ENCODE peak calls at places on chromosomes 11 and 22, in six cellular contexts. G is HCT116, O is transverse colon, C is choroid plexus epithelial cell, X is BJ, N is prostate gland. T is an unnamed sample.
A peak's percentile ranks its signal among the peaks of the same experiment; 100 is the strongest.

GRCh38 chr11:16605440-16605970 is 132.9 kb upstream of the C11orf58 start:
- DNase-seq in O (peak; percentile 22), G (no peak), C (no peak), N (no peak), X (no peak), T (peak; percentile 16)

GRCh38 chr11:117419136-117419914 is 91.7 kb downstream of the CEP164 start:
- DNase-seq in G (no peak), X (no peak), O (no peak), N (no peak), C (no peak), T (no peak)

GRCh38 chr11:122633219-122633829 is 22.2 kb upstream of the UBASH3B start:
- DNase-seq in X (no peak), C (peak; percentile 88), G (no peak), N (no peak), O (no peak), T (peak; percentile 78)

GRCh38 chr11:116454020-116454645 is 318.7 kb downstream of the BUD13 start:
- DNase-seq in X (no peak), N (peak; percentile 40), G (no peak), C (peak; percentile 28), O (peak; percentile 60), T (peak; percentile 53)

GRCh38 chr11:128471138-128471661 is 116.2 kb downstream of the ETS1 start:
- DNase-seq in O (peak; percentile 52), C (no peak), N (no peak), G (no peak), X (no peak), T (no peak)

GRCh38 chr11:14234446-14234845 is 124.5 kb downstream of the RRAS2 start:
- DNase-seq in X (no peak), O (no peak), G (no peak), C (no peak), N (no peak), T (no peak)

GRCh38 chr22:46934172-46934745 is 171.8 kb downstream of the TBC1D22A start:
- DNase-seq in G (no peak), N (no peak), C (no peak), X (no peak), O (no peak), T (no peak)

GRCh38 chr11:71241721-71242259 is 10.6 kb downstream of the SHANK2 start:
- DNase-seq in X (no peak), C (no peak), G (no peak), O (no peak), N (no peak), T (no peak)

GRCh38 chr11:35518766-35519165 is 6.7 kb downstream of the PAMR1 start:
- DNase-seq in O (no peak), G (no peak), N (no peak), X (no peak), C (no peak), T (no peak)

GRCh38 chr11:27699926-27700350 is 317 bp downstream of the BDNF start:
- DNase-seq in G (no peak), C (no peak), O (no peak), N (no peak), X (no peak), T (no peak)

GRCh38 chr11:27700351-27701261 is at the start of gene BDNF:
- DNase-seq in X (no peak), N (no peak), G (no peak), C (peak; percentile 58), O (peak; percentile 9), T (peak; percentile 46)

GRCh38 chr11:27697679-27698275 is 2.5 kb downstream of the BDNF start:
- DNase-seq in X (no peak), C (peak; percentile 75), O (no peak), N (no peak), G (no peak), T (peak; percentile 49)

GRCh38 chr11:27699242-27699925 is 871 bp downstream of the BDNF start:
- DNase-seq in X (no peak), O (no peak), N (no peak), C (peak; percentile 56), G (no peak), T (peak; percentile 58)

DNA sequence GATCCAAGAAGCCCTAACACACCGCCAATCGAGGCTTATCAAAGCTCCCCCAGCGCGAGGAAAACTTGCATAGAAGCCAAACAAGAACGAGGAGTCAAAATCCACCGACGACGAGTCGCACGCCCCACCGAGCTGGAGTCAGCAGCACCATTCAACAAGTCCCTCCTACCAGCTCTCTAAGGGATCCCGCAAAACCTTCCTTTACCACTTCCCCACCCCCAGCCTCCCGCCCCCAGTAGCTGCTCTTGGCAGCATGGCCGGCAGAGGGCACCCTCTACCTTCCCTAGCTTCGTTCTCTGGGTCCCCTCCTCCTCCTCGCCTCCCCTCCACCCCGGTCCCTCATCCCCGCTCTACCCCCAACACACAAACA is 1.4 kb downstream of the BDNF start:
- DNase-seq in C (peak; percentile 96), O (peak; percentile 66), X (peak; percentile 49), N (peak; percentile 60), G (peak; percentile 82), T (peak; percentile 93)
- H3K4me3 ChIP-seq in C (peak overlapping the region; percentile 74), O (no peak overlapping the region), X (peak overlapping the region; percentile 96), N (peak overlapping the region; percentile 41), G (peak overlapping the region; percentile 69), T (peak overlapping the region; percentile 81)

DNA sequence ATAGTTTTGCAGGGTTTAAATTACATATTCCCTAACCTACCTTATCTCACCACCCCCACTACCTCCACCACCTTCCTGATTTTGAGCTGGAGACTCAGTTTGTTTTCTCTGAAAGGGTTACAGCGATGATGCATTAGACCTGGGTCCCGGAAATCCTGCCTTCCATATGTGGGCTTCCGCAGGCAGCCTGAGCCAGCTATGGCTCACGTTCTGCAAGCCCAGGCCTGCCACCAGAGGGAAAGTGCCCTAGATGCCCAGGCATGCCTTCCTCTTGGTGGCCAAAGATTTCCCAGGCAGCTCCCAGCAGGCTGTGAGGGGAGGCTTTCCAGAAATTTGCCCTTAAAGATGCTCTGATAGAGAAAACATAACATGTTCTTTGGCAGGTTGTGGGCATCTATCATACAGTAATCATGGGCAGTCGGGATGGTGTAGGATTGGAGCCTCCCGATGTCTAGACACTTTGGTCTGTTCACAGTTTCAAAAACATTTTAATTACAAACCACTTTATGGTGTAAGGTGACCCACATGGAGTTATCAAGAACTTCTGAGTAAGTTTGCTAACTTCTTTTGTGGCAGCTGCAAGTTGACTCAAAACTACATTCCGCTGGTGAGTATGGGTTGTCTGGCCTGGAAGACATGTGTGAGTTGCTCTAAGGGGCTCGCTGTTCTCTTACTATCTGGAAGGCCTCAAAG is 79.3 kb downstream of the MICAL2 start:
- DNase-seq in X (no peak), O (no peak), G (no peak), C (no peak), N (peak; percentile 85), T (no peak)
- TF ChIP-seq CTCF in X (no peak), O (no peak), G (no peak), C (no peak), N (no peak), T (no peak)

GRCh38 chr22:39095971-39096370 is 1.1 kb upstream of the APOBEC3H start:
- DNase-seq in C (no peak), X (no peak), N (no peak), O (no peak), G (no peak), T (no peak)

GRCh38 chr22:39098026-39098425 is 982 bp downstream of the APOBEC3H start:
- DNase-seq in N (no peak), O (no peak), C (no peak), G (no peak), X (no peak), T (no peak)

GRCh38 chr22:39097098-39098020 is at the start of gene APOBEC3H:
- DNase-seq in G (peak; percentile 16), X (no peak), N (peak; percentile 21), O (peak; percentile 41), C (peak; percentile 10), T (no peak)

GRCh38 chr22:39101226-39101625 is 4.2 kb downstream of the APOBEC3H start:
- DNase-seq in G (no peak), C (no peak), O (no peak), X (no peak), N (no peak), T (no peak)

DNA sequence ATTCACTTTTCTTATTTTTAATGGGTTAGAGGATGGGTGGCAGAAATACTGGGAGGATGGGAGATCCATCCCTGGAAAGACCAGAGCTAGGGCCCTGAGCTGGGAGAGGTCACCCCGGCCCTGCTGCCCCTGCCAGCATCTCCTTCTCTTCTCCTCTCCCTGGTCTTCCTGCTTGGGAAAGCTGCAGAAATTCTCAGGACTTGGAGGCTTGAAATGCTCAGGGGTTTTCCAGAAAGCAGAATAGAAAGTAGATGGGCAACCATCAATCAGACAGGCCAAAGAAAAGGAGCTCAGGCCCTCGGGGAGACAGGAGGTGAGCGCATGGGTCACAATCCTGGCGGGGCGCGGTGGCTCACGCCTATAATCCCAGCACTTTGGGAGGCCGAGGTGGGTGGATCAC is 1.5 kb downstream of the APOBEC3H start:
- DNase-seq in N (no peak), C (no peak), G (no peak), O (no peak), X (no peak), T (no peak)
- H3K4me3 ChIP-seq in N (no peak overlapping the region), C (no peak overlapping the region), G (no peak overlapping the region), O (no peak overlapping the region), X (no peak overlapping the region), T (no peak overlapping the region)

GRCh38 chr11:24511518-24511917 is 14.7 kb downstream of the LUZP2 start:
- DNase-seq in N (no peak), O (no peak), G (no peak), C (peak; percentile 15), X (no peak), T (no peak)

GRCh38 chr11:24513837-24514594 is 17.2 kb downstream of the LUZP2 start:
- DNase-seq in G (no peak), O (no peak), X (no peak), N (no peak), C (no peak), T (no peak)

DNA sequence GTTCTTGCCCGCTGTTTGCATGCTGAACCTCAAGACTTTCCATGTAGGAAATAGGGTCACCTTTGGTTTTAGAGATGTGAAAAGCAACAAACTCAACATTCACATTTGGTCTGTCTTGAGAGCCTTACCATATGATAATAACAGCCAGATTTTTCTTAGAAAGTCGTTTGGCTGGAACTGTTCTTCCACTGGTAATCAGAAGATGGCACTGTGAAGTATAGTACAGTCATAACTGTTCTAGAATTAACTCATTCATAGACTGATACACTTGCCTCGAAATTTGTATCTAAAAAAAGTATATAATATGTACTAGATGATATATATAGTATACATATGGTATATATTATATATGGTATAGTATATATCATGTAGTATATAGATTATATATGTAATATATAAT is 12.3 kb downstream of the LUZP2 start:
- DNase-seq in N (no peak), G (no peak), C (peak; percentile 59), O (no peak), X (no peak), T (peak; percentile 46)
- TF ChIP-seq CTCF in N (no peak), G (no peak), C (peak; percentile 60), O (no peak), X (no peak), T (peak; percentile 52)

DNA sequence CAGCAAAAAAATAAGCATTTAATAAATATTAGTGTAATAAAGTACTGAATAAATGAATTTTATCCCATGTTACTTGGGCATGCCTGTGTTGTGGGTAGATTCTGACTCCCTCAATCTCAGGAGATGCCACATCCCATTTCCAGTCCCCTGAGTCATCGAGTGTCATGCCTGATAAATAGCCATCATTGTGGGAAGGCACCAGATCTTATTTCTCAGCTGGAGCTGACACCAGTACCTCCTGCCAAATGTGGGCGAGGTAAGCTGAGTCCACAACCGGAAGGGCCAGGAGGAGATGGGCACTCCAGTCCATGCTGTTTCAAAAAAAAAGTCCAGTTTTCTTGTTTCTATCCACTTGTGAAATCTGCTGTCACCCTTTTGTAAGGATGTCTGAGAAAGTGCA is 311.5 kb downstream of the MIAT start:
- DNase-seq in O (no peak), N (no peak), X (no peak), G (no peak), C (no peak), T (no peak)
- H3K4me3 ChIP-seq in O (no peak overlapping the region), N (no peak overlapping the region), X (no peak overlapping the region), G (no peak overlapping the region), C (no peak overlapping the region), T (no peak overlapping the region)

GRCh38 chr11:111285205-111286079 is 12.9 kb upstream of the POU2AF3 start:
- DNase-seq in O (peak; percentile 40), G (no peak), X (no peak), C (no peak), N (no peak), T (no peak)
- TF ChIP-seq CTCF in O (no peak), G (no peak), X (no peak), C (no peak), N (no peak), T (no peak)